ENCODE peak calls at places on chromosome 11, in four cellular contexts. One of them, this sample, is unnamed.

GRCh38 chr11:65976216-65977176 is 15.0 kb downstream of the SART1 start:
- DNase-seq in body of pancreas: no peak
- DNase-seq in A549: no peak
- DNase-seq in cardiac fibroblast: no peak
- DNase-seq in this sample: no peak

GRCh38 chr11:116276051-116277044 is 496.4 kb downstream of the BUD13 start:
- DNase-seq in body of pancreas: peak; percentile 66
- DNase-seq in A549: peak; percentile 82
- DNase-seq in cardiac fibroblast: peak; percentile 44
- DNase-seq in this sample: peak; percentile 69

GRCh38 chr11:76077575-76078150 is 128.6 kb downstream of the WNT11 start:
- DNase-seq in body of pancreas: no peak
- DNase-seq in A549: no peak
- DNase-seq in cardiac fibroblast: peak; percentile 14
- DNase-seq in this sample: no peak

GRCh38 chr11:28922351-28922981 is 814.3 kb downstream of the METTL15 start:
- DNase-seq in body of pancreas: peak; percentile 2
- DNase-seq in A549: no peak
- DNase-seq in cardiac fibroblast: peak; percentile 64
- DNase-seq in this sample: no peak

GRCh38 chr11:7630002-7630401 is 43.3 kb downstream of the CYB5R2 start:
- DNase-seq in body of pancreas: no peak
- DNase-seq in A549: no peak
- DNase-seq in cardiac fibroblast: peak; percentile 54
- DNase-seq in this sample: no peak

GRCh38 chr11:94557992-94558391 is 9.2 kb upstream of the PIWIL4 start:
- DNase-seq in body of pancreas: no peak
- DNase-seq in A549: no peak
- DNase-seq in cardiac fibroblast: no peak
- DNase-seq in this sample: no peak

GRCh38 chr11:95835768-95836488 is 45.6 kb downstream of the CEP57 start:
- DNase-seq in body of pancreas: peak; percentile 69
- DNase-seq in A549: peak; percentile 66
- DNase-seq in cardiac fibroblast: peak; percentile 92
- DNase-seq in this sample: peak; percentile 53

GRCh38 chr11:33869511-33870422 is 22.1 kb downstream of the LMO2 start:
- DNase-seq in body of pancreas: peak; percentile 56
- DNase-seq in A549: peak; percentile 14
- DNase-seq in cardiac fibroblast: peak; percentile 50
- DNase-seq in this sample: peak; percentile 71

GRCh38 chr11:4127357-4127756 is 32.8 kb downstream of the RRM1 start:
- DNase-seq in body of pancreas: no peak
- DNase-seq in A549: no peak
- DNase-seq in cardiac fibroblast: no peak
- DNase-seq in this sample: no peak

GRCh38 chr11:69001301-69002081 is 11.6 kb downstream of the MRGPRF start:
- DNase-seq in body of pancreas: no peak
- DNase-seq in A549: no peak
- DNase-seq in cardiac fibroblast: no peak
- DNase-seq in this sample: peak; percentile 26

GRCh38 chr11:267491-267994 is 10.7 kb upstream of the NLRP6 start:
- DNase-seq in body of pancreas: no peak
- DNase-seq in A549: peak; percentile 61
- DNase-seq in cardiac fibroblast: no peak
- DNase-seq in this sample: peak; percentile 87

GRCh38 chr11:2175659-2176058 is 4.0 kb upstream of the TH start:
- DNase-seq in body of pancreas: peak; percentile 66
- DNase-seq in A549: no peak
- DNase-seq in cardiac fibroblast: peak; percentile 38
- DNase-seq in this sample: no peak

GRCh38 chr11:7654094-7654742 is 19.1 kb downstream of the CYB5R2 start:
- DNase-seq in body of pancreas: no peak
- DNase-seq in A549: no peak
- DNase-seq in cardiac fibroblast: no peak
- DNase-seq in this sample: no peak

GRCh38 chr11:20055312-20055711 is 105.0 kb downstream of the DBX1 start:
- DNase-seq in body of pancreas: no peak
- DNase-seq in A549: no peak
- DNase-seq in cardiac fibroblast: no peak
- DNase-seq in this sample: no peak

GRCh38 chr11:74055938-74056337 is 47.1 kb upstream of the UCP3 start:
- DNase-seq in body of pancreas: no peak
- DNase-seq in A549: no peak
- DNase-seq in cardiac fibroblast: peak; percentile 34
- DNase-seq in this sample: no peak

GRCh38 chr11:44999068-44999467 is 48.4 kb upstream of the TP53I11 start:
- DNase-seq in body of pancreas: no peak
- DNase-seq in A549: no peak
- DNase-seq in cardiac fibroblast: no peak
- DNase-seq in this sample: no peak

GRCh38 chr11:10654211-10655150 is 39.1 kb downstream of the IRAG1 start:
- DNase-seq in body of pancreas: peak; percentile 47
- DNase-seq in A549: peak; percentile 72
- DNase-seq in cardiac fibroblast: peak; percentile 84
- DNase-seq in this sample: no peak

GRCh38 chr11:83192846-83193245 is 666 bp upstream of the ANKRD42 start:
- DNase-seq in body of pancreas: no peak
- DNase-seq in A549: no peak
- DNase-seq in cardiac fibroblast: peak; percentile 26
- DNase-seq in this sample: no peak

GRCh38 chr11:19027829-19028595 is 32.5 kb downstream of the MRGPRX2 start:
- DNase-seq in body of pancreas: peak; percentile 58
- DNase-seq in A549: peak; percentile 59
- DNase-seq in cardiac fibroblast: peak; percentile 23
- DNase-seq in this sample: no peak

GRCh38 chr11:2991477-2992233 is 474 bp downstream of the NAP1L4 start:
- DNase-seq in body of pancreas: no peak
- DNase-seq in A549: peak; percentile 24
- DNase-seq in cardiac fibroblast: peak; percentile 57
- DNase-seq in this sample: peak; percentile 55

GRCh38 chr11:119375629-119376196 is 5.8 kb downstream of the USP2 start:
- DNase-seq in body of pancreas: peak; percentile 77
- DNase-seq in A549: no peak
- DNase-seq in cardiac fibroblast: peak; percentile 83
- DNase-seq in this sample: no peak

GRCh38 chr11:21861314-21861713 is 331.6 kb upstream of the ANO5 start:
- DNase-seq in body of pancreas: no peak
- DNase-seq in A549: no peak
- DNase-seq in cardiac fibroblast: no peak
- DNase-seq in this sample: no peak

GRCh38 chr11:108947654-108948570 is 283.0 kb downstream of the DDX10 start:
- DNase-seq in body of pancreas: no peak
- DNase-seq in A549: peak; percentile 47
- DNase-seq in cardiac fibroblast: no peak
- DNase-seq in this sample: no peak

GRCh38 chr11:63937713-63938480 is 905 bp upstream of the NAA40 start:
- DNase-seq in body of pancreas: peak; percentile 19
- DNase-seq in A549: no peak
- DNase-seq in cardiac fibroblast: no peak
- DNase-seq in this sample: no peak

GRCh38 chr11:59416613-59417012 is 9.6 kb downstream of the OR5A2 start:
- DNase-seq in body of pancreas: no peak
- DNase-seq in A549: no peak
- DNase-seq in cardiac fibroblast: no peak
- DNase-seq in this sample: no peak

GRCh38 chr11:3216027-3216525 is 2.5 kb downstream of the MRGPRG start:
- DNase-seq in body of pancreas: no peak
- DNase-seq in A549: no peak
- DNase-seq in cardiac fibroblast: no peak
- DNase-seq in this sample: no peak

GRCh38 chr11:59617876-59618275 is 2.3 kb upstream of the OSBP start:
- DNase-seq in body of pancreas: no peak
- DNase-seq in A549: no peak
- DNase-seq in cardiac fibroblast: no peak
- DNase-seq in this sample: no peak

GRCh38 chr11:62708423-62709261 is 1.2 kb downstream of the GNG3 start:
- DNase-seq in body of pancreas: no peak
- DNase-seq in A549: no peak
- DNase-seq in cardiac fibroblast: no peak
- DNase-seq in this sample: no peak

GRCh38 chr11:76443254-76443935 is 1.4 kb upstream of the EMSY start:
- DNase-seq in body of pancreas: no peak
- DNase-seq in A549: no peak
- DNase-seq in cardiac fibroblast: peak; percentile 25
- DNase-seq in this sample: no peak

GRCh38 chr11:126963603-126964353 is 36.8 kb downstream of the KIRREL3 start:
- DNase-seq in body of pancreas: no peak
- DNase-seq in A549: peak; percentile 88
- DNase-seq in cardiac fibroblast: no peak
- DNase-seq in this sample: no peak

GRCh38 chr11:115964091-115964490 is 459.9 kb upstream of the CADM1 start:
- DNase-seq in body of pancreas: no peak
- DNase-seq in A549: no peak
- DNase-seq in cardiac fibroblast: peak; percentile 41
- DNase-seq in this sample: no peak

GRCh38 chr11:120597250-120597649 is 85.7 kb downstream of the GRIK4 start:
- DNase-seq in body of pancreas: no peak
- DNase-seq in A549: no peak
- DNase-seq in cardiac fibroblast: no peak
- DNase-seq in this sample: no peak
- H3K4me3 ChIP-seq in body of pancreas: no peak overlapping the region
- H3K4me3 ChIP-seq in A549: no peak overlapping the region
- H3K4me3 ChIP-seq in cardiac fibroblast: no peak overlapping the region
- H3K4me3 ChIP-seq in this sample: no peak overlapping the region

GRCh38 chr11:111938687-111939160 is 1.6 kb downstream of the DIXDC1 start:
- DNase-seq in body of pancreas: no peak
- DNase-seq in A549: no peak
- DNase-seq in cardiac fibroblast: peak; percentile 40
- DNase-seq in this sample: no peak
- H3K4me3 ChIP-seq in body of pancreas: no peak overlapping the region
- H3K4me3 ChIP-seq in A549: peak overlapping the region; percentile 71
- H3K4me3 ChIP-seq in cardiac fibroblast: no peak overlapping the region
- H3K4me3 ChIP-seq in this sample: no peak overlapping the region

GRCh38 chr11:13009921-13010736 is 1.0 kb downstream of the RASSF10 start:
- DNase-seq in body of pancreas: peak; percentile 45
- DNase-seq in A549: peak; percentile 53
- DNase-seq in cardiac fibroblast: no peak
- DNase-seq in this sample: no peak
- H3K4me3 ChIP-seq in body of pancreas: no peak overlapping the region
- H3K4me3 ChIP-seq in A549: peak overlapping the region; percentile 66
- H3K4me3 ChIP-seq in cardiac fibroblast: no peak overlapping the region
- H3K4me3 ChIP-seq in this sample: peak overlapping the region; percentile 30

DNA sequence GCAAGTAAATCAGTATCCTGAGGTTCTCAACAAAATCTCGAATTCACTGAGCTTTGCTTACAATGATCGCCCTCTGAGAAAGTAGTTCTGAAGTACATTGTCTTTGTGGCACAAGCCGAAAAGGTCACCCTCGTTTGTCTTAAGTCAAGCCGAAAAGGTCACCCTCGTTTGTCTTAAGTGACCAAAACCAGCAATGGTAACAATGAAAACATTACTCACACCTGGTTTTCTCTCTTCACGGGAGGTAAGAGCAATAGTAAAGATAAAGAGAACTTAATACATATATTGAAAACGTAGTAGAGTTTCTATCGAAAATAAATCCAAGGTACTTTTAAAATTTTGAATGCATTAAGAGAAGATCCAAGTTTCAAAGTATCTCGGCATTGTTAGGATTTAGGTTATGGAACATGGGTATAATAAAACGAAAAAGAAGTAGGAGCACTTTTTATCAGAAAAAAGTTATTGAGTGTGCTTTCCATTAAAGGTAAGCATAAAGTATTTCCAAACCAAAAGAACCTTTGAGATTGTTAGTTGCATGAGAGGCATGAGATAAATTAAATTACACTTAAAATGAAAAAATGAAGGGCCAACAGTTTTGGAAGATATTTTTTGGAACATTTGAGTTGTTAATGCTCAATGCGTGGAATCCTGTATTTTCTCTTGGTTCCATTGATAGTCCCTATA is 1.2 kb downstream of the BARX2 start:
- DNase-seq in body of pancreas: no peak
- DNase-seq in A549: no peak
- DNase-seq in cardiac fibroblast: no peak
- DNase-seq in this sample: no peak
- H3K4me3 ChIP-seq in body of pancreas: no peak overlapping the region
- H3K4me3 ChIP-seq in A549: no peak overlapping the region
- H3K4me3 ChIP-seq in cardiac fibroblast: no peak overlapping the region
- H3K4me3 ChIP-seq in this sample: no peak overlapping the region

DNA sequence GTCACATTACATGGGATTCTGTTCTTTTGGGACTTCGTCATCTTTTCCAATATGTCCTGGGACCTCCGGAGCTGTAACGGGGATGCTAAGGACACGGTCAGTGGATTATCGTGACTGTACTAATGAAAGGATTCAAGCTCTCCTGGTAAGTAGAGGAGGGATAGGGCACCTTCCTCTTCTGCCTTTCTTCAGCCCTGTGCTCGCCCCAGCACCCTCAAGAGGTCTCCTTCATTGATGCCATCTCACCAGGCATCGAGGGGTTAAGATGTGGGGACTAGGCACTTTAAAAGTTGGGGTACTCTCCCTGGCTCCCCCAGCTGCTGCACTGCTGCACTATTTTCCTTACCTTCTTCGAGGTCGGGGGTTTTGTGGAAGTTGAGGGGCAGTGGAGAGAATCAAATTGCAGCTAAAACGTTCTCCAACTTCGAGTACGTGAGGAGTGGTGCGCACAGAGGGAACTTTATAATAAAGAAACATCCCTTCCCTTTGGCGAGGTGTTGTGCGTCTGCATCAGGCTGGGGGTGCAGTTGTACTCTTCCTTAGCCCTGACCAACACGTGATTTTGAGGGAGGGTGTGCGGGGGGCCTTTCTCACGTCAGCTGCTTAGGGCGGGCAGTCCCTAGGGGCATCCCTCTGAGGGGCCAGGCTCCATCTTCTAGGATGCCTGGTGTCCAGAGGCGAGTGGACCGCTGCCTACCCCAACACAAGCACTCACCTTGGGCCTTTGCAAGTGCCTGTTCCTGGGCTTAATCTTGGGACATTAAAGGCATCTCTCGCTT is 96.1 kb downstream of the GRAMD1B start:
- DNase-seq in body of pancreas: no peak
- DNase-seq in A549: no peak
- DNase-seq in cardiac fibroblast: no peak
- DNase-seq in this sample: no peak
- H3K4me3 ChIP-seq in body of pancreas: no peak overlapping the region
- H3K4me3 ChIP-seq in A549: no peak overlapping the region
- H3K4me3 ChIP-seq in cardiac fibroblast: no peak overlapping the region
- H3K4me3 ChIP-seq in this sample: no peak overlapping the region

GRCh38 chr11:35584321-35584720 is 33.9 kb upstream of the FJX1 start:
- DNase-seq in body of pancreas: no peak
- DNase-seq in A549: no peak
- DNase-seq in cardiac fibroblast: peak; percentile 32
- DNase-seq in this sample: no peak
- H3K4me3 ChIP-seq in body of pancreas: no peak overlapping the region
- H3K4me3 ChIP-seq in A549: no peak overlapping the region
- H3K4me3 ChIP-seq in cardiac fibroblast: no peak overlapping the region
- H3K4me3 ChIP-seq in this sample: no peak overlapping the region